ENCODE peak calls at places on chromosomes 7 and 10, in six cellular contexts. M is breast epithelium, Z is HL-60, Q is HepG2, D is stomach, F is esophagus muscularis mucosa. J is an unnamed sample.

GRCh38 chr10:125641398-125641797 is 41.6 kb downstream of the TEX36 start:
- DNase-seq in M (no peak), Z (no peak), Q (no peak), D (no peak), F (no peak), J (no peak)

GRCh38 chr7:1317654-1318450 is 85.2 kb downstream of the UNCX start:
- DNase-seq in M (no peak), Z (no peak), Q (no peak), D (no peak), F (no peak), J (no peak)

GRCh38 chr10:88254091-88254490 is 329.0 kb downstream of the RNLS start:
- DNase-seq in M (no peak), Z (no peak), Q (no peak), D (no peak), F (no peak), J (no peak)

GRCh38 chr10:21524526-21525366 is 736 bp downstream of the SKIDA1 start:
- DNase-seq in M (no peak), Z (no peak), Q (peak; percentile 61), D (no peak), F (no peak), J (peak; percentile 47)

GRCh38 chr7:25830228-25830627 is 321.8 kb upstream of the NFE2L3 start:
- DNase-seq in M (no peak), Z (no peak), Q (no peak), D (no peak), F (no peak), J (no peak)

GRCh38 chr7:123823898-123824753 is 20.8 kb upstream of the HYAL4 start:
- DNase-seq in M (no peak), Z (no peak), Q (no peak), D (no peak), F (no peak), J (no peak)

GRCh38 chr7:12801107-12801506 is 113.7 kb downstream of the ARL4A start:
- DNase-seq in M (no peak), Z (no peak), Q (no peak), D (peak; percentile 84), F (no peak), J (peak; percentile 27)

GRCh38 chr10:102759497-102760210 is 15.9 kb downstream of the WBP1L start:
- DNase-seq in M (no peak), Z (no peak), Q (no peak), D (no peak), F (no peak), J (no peak)

GRCh38 chr7:27684491-27684890 is 21.8 kb upstream of the HIBADH start:
- DNase-seq in M (no peak), Z (no peak), Q (no peak), D (no peak), F (no peak), J (no peak)

GRCh38 chr10:124518366-124518765 is 56.7 kb downstream of the LHPP start:
- DNase-seq in M (no peak), Z (no peak), Q (no peak), D (no peak), F (no peak), J (no peak)

GRCh38 chr10:97312897-97313296 is 6.2 kb upstream of the FRAT1 start:
- DNase-seq in M (no peak), Z (no peak), Q (no peak), D (no peak), F (no peak), J (peak; percentile 73)

GRCh38 chr7:143295870-143296269 is 7.7 kb downstream of the CASP2 start:
- DNase-seq in M (no peak), Z (no peak), Q (no peak), D (no peak), F (no peak), J (no peak)

GRCh38 chr7:74404741-74405140 is 49.0 kb upstream of the GTF2IRD1 start:
- DNase-seq in M (no peak), Z (no peak), Q (no peak), D (no peak), F (no peak), J (no peak)

GRCh38 chr7:104137511-104137910 is 70.3 kb downstream of the ORC5 start:
- DNase-seq in M (no peak), Z (no peak), Q (no peak), D (no peak), F (no peak), J (no peak)

GRCh38 chr10:85666987-85667386 is 699.6 kb downstream of the GRID1 start:
- DNase-seq in M (no peak), Z (no peak), Q (no peak), D (no peak), F (peak; percentile 50), J (no peak)

GRCh38 chr7:41333506-41333905 is 369.4 kb downstream of the INHBA start:
- DNase-seq in M (no peak), Z (no peak), Q (no peak), D (no peak), F (no peak), J (no peak)

GRCh38 chr7:34137176-34137575 is 231.8 kb downstream of the BMPER start:
- DNase-seq in M (no peak), Z (no peak), Q (no peak), D (no peak), F (peak; percentile 42), J (no peak)

GRCh38 chr7:105674200-105675030 is 93.1 kb upstream of the EFCAB10 start:
- DNase-seq in M (no peak), Z (no peak), Q (no peak), D (no peak), F (no peak), J (no peak)

GRCh38 chr7:74355091-74355490 is 65.9 kb downstream of the CLIP2 start:
- DNase-seq in M (no peak), Z (no peak), Q (peak; percentile 20), D (peak; percentile 64), F (no peak), J (peak; percentile 72)

GRCh38 chr7:106717254-106717996 is 56.5 kb upstream of the CCDC71L start:
- DNase-seq in M (no peak), Z (no peak), Q (no peak), D (no peak), F (no peak), J (no peak)

GRCh38 chr7:106721816-106722785 is 61.1 kb upstream of the CCDC71L start:
- DNase-seq in M (no peak), Z (no peak), Q (no peak), D (no peak), F (no peak), J (peak; percentile 54)

GRCh38 chr7:106715730-106716129 is 54.8 kb upstream of the CCDC71L start:
- DNase-seq in M (no peak), Z (no peak), Q (no peak), D (no peak), F (no peak), J (no peak)

GRCh38 chr7:106720641-106721040 is 59.7 kb upstream of the CCDC71L start:
- DNase-seq in M (no peak), Z (no peak), Q (no peak), D (no peak), F (no peak), J (no peak)

GRCh38 chr7:106717997-106718871 is 57.3 kb upstream of the CCDC71L start:
- DNase-seq in M (no peak), Z (peak; percentile 76), Q (peak; percentile 9), D (peak; percentile 28), F (no peak), J (peak; percentile 90)
- TF ChIP-seq POLR2AphosphoS5 in M (no peak), Z (peak; percentile 54), Q (no peak), D (no peak), F (peak; percentile 21), J (peak; percentile 71)

DNA sequence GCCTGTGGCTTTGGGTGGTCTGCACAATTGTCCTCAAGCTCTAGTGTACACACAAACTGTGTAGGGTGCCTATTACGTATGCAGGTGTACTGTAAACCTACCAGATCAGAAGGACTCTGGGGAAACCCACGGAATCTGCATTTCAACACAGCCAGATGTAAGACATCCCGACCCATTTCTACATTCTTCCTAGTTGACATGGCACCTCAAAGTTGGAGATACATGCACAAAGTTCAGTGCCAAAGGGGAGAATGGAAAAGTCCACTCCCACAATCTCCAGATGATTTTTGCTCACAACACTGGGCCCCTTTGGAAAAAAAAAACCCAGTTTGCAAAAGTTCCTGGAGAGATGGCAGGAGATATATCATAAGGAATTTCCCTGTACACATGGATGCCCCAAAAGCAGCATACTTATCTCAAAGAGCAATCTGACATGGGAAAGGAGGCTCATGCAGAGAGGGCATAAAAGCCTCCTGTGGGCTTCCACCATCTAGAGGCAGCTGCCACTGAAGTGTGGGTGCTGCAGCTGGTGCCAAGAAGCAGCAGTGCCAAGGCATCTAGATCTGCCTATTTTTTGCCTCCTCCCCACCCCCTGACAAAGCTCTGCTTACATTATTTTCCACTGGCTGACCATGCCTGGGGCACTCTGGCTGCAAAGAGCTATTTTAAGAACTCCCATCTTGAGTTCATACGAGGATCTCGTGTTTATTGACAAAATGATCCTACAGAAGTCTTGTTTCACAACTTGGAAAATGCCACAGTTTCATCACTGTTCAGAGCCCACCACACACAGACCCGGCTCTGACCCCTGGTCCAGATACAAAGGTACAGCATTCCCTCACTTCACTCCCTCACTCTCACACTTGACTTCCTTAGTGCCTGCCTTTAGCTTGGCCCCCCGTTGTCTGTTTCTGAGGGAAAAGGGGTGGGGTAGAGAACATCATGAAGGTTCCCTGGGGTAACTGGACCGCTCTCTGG is 12.9 kb downstream of the TECTB start:
- DNase-seq in M (no peak), Z (no peak), Q (peak; percentile 76), D (no peak), F (no peak), J (no peak)
- H3K4me3 ChIP-seq in M (no peak overlapping the region), Z (no peak overlapping the region), Q (peak overlapping the region; percentile 41), D (no peak overlapping the region), F (no peak overlapping the region), J (no peak overlapping the region)

GRCh38 chr7:67738145-67738544 is 741.5 kb downstream of the TYW1 start:
- DNase-seq in M (no peak), Z (no peak), Q (no peak), D (no peak), F (no peak), J (no peak)

GRCh38 chr7:67731704-67732103 is 735.1 kb downstream of the TYW1 start:
- DNase-seq in M (no peak), Z (no peak), Q (no peak), D (no peak), F (no peak), J (no peak)

GRCh38 chr7:67729771-67730170 is 733.1 kb downstream of the TYW1 start:
- DNase-seq in M (no peak), Z (no peak), Q (no peak), D (no peak), F (no peak), J (no peak)

DNA sequence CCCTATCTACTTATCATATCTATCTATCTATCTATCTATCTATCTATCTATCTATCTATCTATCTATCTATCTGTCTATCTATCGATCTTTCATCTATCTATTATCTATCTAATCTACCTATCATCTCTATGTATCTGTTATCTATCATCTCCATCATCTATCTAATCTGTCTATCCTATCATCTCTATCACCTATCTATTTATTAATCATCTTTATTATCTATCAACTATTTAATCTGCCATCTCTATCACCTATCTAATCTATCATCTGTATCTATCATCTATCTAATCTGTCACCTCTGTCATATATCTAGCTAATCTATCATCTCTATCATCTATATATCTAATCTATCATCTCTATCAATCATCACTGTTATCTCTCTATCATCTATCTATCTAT is 736.3 kb downstream of the TYW1 start:
- DNase-seq in M (no peak), Z (no peak), Q (no peak), D (no peak), F (no peak), J (no peak)
- TF ChIP-seq POLR2AphosphoS5 in M (no peak), Z (no peak), Q (no peak), D (no peak), F (no peak), J (no peak)

DNA sequence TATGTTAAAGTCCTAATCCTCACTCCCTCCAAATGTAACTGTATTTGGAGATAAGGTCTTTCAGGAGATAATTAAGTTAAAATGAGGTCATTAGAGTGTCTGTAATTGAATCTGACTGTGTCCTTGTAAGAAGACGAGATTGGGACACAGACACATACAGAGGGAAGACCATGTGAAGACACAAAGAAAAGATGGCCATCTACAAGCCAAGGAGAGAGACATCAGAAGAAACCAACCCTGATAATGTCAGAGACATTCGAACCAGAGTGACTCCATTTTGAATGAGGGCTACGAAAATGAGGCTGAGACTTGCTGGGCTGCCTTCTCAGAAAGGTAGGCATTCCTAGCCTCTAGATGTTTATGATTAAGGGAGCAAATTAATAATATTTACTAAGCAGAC is 542 bp upstream of the SAMD9L start:
- DNase-seq in M (no peak), Z (no peak), Q (no peak), D (no peak), F (no peak), J (no peak)
- H3K4me3 ChIP-seq in M (peak overlapping the region; percentile 64), Z (no peak overlapping the region), Q (no peak overlapping the region), D (peak overlapping the region; percentile 43), F (peak overlapping the region; percentile 61), J (no peak overlapping the region)

J was measured in K562.